ENCODE peak calls at places on chromosomes 16 and 17, in five cellular contexts. V is upper lobe of right lung; T is anterior cingulate cortex; R is fibroblast of gingiva; B is activated CD8-positive, alpha-beta memory T cell treated with anti-CD3 and anti-CD28 coated beads, Interleukin-2, amount 50 U/mL, for 48 hours. Z is an unnamed sample.
A peak's percentile ranks its signal among the peaks of the same experiment; 100 is the strongest.

GRCh38 chr17:76274559-76274956 is 9.4 kb downstream of the UBALD2 start:
- DNase-seq in V (no peak), T (no peak), R (no peak), B (no peak), Z (no peak)

GRCh38 chr17:17545031-17545820 is 46.3 kb downstream of the PEMT start:
- DNase-seq in V (no peak), T (no peak), R (peak; percentile 57), B (no peak), Z (no peak)

GRCh38 chr17:2395258-2396170 is 5.3 kb downstream of the MNT start:
- DNase-seq in V (peak; percentile 81), T (no peak), R (peak; percentile 58), B (no peak), Z (no peak)

GRCh38 chr17:4499431-4500187 is 928 bp downstream of the SPNS2 start:
- DNase-seq in V (no peak), T (peak; percentile 59), R (no peak), B (no peak), Z (peak; percentile 26)

GRCh38 chr17:58560511-58560910 is 46.1 kb upstream of the MTMR4 start:
- DNase-seq in V (no peak), T (no peak), R (no peak), B (no peak), Z (no peak)

GRCh38 chr17:15929941-15930340 is 15.0 kb upstream of the ADORA2B start:
- DNase-seq in V (peak; percentile 12), T (no peak), R (no peak), B (no peak), Z (no peak)

GRCh38 chr16:17229766-17230165 is 241.0 kb downstream of the XYLT1 start:
- DNase-seq in V (no peak), T (no peak), R (no peak), B (no peak), Z (no peak)

GRCh38 chr17:82956146-82956725 is 116.4 kb upstream of the ZNF750 start:
- DNase-seq in V (peak; percentile 54), T (no peak), R (no peak), B (peak; percentile 39), Z (no peak)

GRCh38 chr17:791807-792206 is 9.7 kb downstream of the MRM3 start:
- DNase-seq in V (no peak), T (no peak), R (no peak), B (no peak), Z (no peak)

GRCh38 chr16:85310868-85311585 is 198.8 kb upstream of the CIBAR2 start:
- DNase-seq in V (no peak), T (no peak), R (no peak), B (no peak), Z (no peak)

GRCh38 chr17:39107973-39108372 is 43.5 kb downstream of the PLXDC1 start:
- DNase-seq in V (no peak), T (no peak), R (no peak), B (no peak), Z (no peak)

GRCh38 chr16:88828711-88829110 is 17.0 kb upstream of the APRT start:
- DNase-seq in V (no peak), T (no peak), R (no peak), B (no peak), Z (no peak)

GRCh38 chr16:85524630-85525463 is 88.3 kb upstream of the GSE1 start:
- DNase-seq in V (peak; percentile 92), T (no peak), R (peak; percentile 87), B (no peak), Z (peak; percentile 10)

Z was measured in C1 segment of cervical spinal cord.